ENCODE peak calls at places on chromosome 22, in seven cellular contexts. H is HepG2; A is IMR-90; G is right lobe of liver; S is aorta; F is CD8-positive, alpha-beta memory T cell; C is OCI-LY7. B is an unnamed sample.

GRCh38 chr22:34462795-34463194 is 542.5 kb upstream of the LARGE1 start:
- DNase-seq in C (no peak), H (no peak), F (no peak), G (no peak), A (no peak), S (no peak), B (no peak)

GRCh38 chr22:25759825-25760231 is 17.8 kb downstream of the MYO18B start:
- DNase-seq in G (no peak), F (no peak), S (peak; percentile 83), A (peak; percentile 90), C (no peak), H (peak; percentile 83), B (peak; percentile 73)

GRCh38 chr22:47161631-47162030 is 399.2 kb downstream of the TBC1D22A start:
- DNase-seq in C (no peak), H (no peak), A (no peak), G (no peak), S (peak; percentile 54), F (no peak), B (peak; percentile 79)

GRCh38 chr22:46360097-46360496 is 24.6 kb downstream of the TRMU start:
- DNase-seq in G (no peak), S (peak; percentile 37), F (no peak), A (no peak), H (no peak), C (no peak), B (no peak)

GRCh38 chr22:46789992-46790391 is 27.5 kb downstream of the TBC1D22A start:
- DNase-seq in S (peak; percentile 33), H (no peak), A (no peak), F (no peak), G (no peak), C (no peak), B (no peak)

GRCh38 chr22:23438216-23438615 is 141.9 kb downstream of the IGLL1 start:
- DNase-seq in G (no peak), A (no peak), H (no peak), F (no peak), C (no peak), S (no peak), B (no peak)

GRCh38 chr22:47328550-47329243 is 566.2 kb downstream of the TBC1D22A start:
- DNase-seq in F (no peak), C (no peak), G (no peak), H (peak; percentile 5), A (peak; percentile 96), S (no peak), B (peak; percentile 17)

GRCh38 chr22:27405672-27406388 is 395.7 kb downstream of the MN1 start:
- DNase-seq in A (peak; percentile 45), S (peak; percentile 86), F (no peak), G (peak; percentile 66), H (peak; percentile 16), C (peak; percentile 46), B (peak; percentile 56)

GRCh38 chr22:27210111-27210739 is 552.8 kb downstream of the MIAT start:
- DNase-seq in H (no peak), F (no peak), S (no peak), C (no peak), G (no peak), A (no peak), B (no peak)

GRCh38 chr22:22431271-22432220 is 77.0 kb downstream of the ZNF280B start:
- DNase-seq in S (no peak), G (peak; percentile 63), A (peak; percentile 34), F (peak; percentile 24), C (peak; percentile 90), H (peak; percentile 49), B (peak; percentile 86)

GRCh38 chr22:42313804-42314581 is 43.5 kb upstream of the TCF20 start:
- DNase-seq in C (peak; percentile 61), G (peak; percentile 74), A (peak; percentile 54), S (no peak), F (peak; percentile 50), H (peak; percentile 95), B (peak; percentile 45)

DNA sequence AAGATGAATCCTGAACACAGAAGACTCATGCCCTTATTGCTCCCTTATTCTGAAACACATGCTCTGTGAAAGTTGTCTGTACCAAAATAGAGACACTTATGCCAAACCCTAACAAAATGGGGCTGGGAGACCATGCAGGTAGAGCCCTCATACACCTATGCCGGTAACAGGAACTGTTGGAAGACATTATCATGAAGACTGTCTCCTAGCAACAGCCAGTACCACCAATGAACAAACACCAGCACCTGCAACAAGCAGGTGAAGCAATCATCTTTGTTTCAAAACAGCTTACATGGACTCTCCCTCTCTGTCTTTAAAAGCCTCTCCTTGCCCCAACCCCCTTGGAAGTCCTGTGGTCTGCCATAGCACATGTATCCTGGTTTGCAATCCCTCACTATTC is 17.2 kb downstream of the SLC5A4 start:
- DNase-seq in A (no peak), C (no peak), F (no peak), H (no peak), S (no peak), G (no peak), B (no peak)
- H3K27ac ChIP-seq in A (no peak overlapping the region), C (no peak overlapping the region), F (no peak overlapping the region), H (no peak overlapping the region), S (no peak overlapping the region), G (no peak overlapping the region), B (no peak overlapping the region)

GRCh38 chr22:20928573-20928967 is 11.4 kb downstream of the CRKL start:
- DNase-seq in F (no peak), H (no peak), G (no peak), C (no peak), A (no peak), S (no peak), B (no peak)
- H3K4me1 ChIP-seq in F (peaks cover 56% of the 10 kb centered on the region), H (peaks cover 70% of the 10 kb centered on the region), G (no peaks in the 10 kb centered on the region), C (peaks cover 29% of the 10 kb centered on the region), A (peaks cover 3% of the 10 kb centered on the region), S (no peaks in the 10 kb centered on the region), B (no peaks in the 10 kb centered on the region)

DNA sequence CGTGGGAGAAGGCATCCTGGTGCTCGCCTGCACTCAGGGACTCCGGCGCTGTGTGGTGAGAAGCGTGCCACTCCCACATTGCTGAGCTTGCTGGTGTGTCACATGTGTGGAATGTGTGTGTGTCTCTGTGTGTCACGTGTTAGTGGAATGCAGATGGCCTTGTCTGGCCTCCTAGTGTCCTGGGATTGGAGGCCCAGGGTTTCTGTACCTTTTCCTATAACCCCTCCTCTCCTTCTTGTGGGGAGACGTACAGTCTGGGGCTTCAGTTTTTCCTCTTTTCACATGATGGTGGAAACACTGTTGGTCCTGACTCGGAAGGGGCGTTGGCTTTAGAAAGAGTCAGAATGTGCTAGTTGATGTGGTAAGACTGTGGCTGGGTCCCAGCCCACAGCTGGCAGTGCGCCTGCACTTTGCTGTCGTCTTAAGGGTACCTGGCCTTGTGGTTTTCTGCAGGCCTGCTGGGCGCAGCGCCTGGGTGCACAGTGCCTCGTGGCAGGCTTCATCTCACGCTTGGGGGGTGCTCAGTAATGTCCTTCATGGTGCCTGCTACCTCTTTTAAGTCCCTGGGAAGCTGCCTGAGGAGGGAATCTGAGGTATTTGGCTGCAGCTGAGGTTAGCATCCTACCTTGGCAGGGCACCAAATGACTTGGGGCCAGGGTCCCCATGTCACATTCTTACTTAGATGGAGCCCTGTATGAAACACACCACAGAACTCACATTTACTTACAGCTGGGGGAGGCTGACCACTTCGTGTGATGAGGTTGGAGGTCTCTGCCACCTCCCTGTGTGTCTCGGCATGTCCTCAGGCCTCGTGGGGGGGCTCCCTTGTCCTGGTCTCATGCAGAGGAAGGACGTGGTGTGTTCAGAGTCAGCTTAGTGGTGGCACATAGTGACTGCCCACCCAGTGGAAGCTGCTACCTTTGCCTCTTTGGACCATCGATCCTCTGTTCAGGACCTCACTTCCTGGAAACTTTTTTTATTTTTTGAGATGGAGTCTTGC is 61.9 kb downstream of the MED15 start:
- DNase-seq in S (peak; percentile 89), F (peak; percentile 94), H (no peak), G (no peak), A (peak; percentile 99), C (no peak), B (no peak)
- H3K27ac ChIP-seq in S (peak overlapping the region; percentile 66), F (peak overlapping the region; percentile 26), H (no peak overlapping the region), G (no peak overlapping the region), A (peak overlapping the region; percentile 76), C (no peak overlapping the region), B (no peak overlapping the region)

GRCh38 chr22:36362077-36362476 is 25.7 kb downstream of the MYH9 start:
- DNase-seq in F (no peak), H (no peak), G (no peak), A (no peak), C (no peak), S (no peak), B (no peak)
- H3K4me1 ChIP-seq in F (peaks cover 98% of the 10 kb centered on the region), H (peaks cover 100% of the 10 kb centered on the region), G (peaks cover 70% of the 10 kb centered on the region), A (peaks cover 69% of the 10 kb centered on the region), C (peaks cover 56% of the 10 kb centered on the region), S (peaks cover 17% of the 10 kb centered on the region), B (peaks cover 83% of the 10 kb centered on the region)

GRCh38 chr22:43504068-43504467 is 92.3 kb downstream of the MPPED1 start:
- DNase-seq in G (no peak), H (no peak), F (no peak), S (no peak), A (no peak), C (no peak), B (no peak)
- H3K27ac ChIP-seq in G (no peak overlapping the region), H (no peak overlapping the region), F (no peak overlapping the region), S (no peak overlapping the region), A (no peak overlapping the region), C (no peak overlapping the region), B (no peak overlapping the region)

DNA sequence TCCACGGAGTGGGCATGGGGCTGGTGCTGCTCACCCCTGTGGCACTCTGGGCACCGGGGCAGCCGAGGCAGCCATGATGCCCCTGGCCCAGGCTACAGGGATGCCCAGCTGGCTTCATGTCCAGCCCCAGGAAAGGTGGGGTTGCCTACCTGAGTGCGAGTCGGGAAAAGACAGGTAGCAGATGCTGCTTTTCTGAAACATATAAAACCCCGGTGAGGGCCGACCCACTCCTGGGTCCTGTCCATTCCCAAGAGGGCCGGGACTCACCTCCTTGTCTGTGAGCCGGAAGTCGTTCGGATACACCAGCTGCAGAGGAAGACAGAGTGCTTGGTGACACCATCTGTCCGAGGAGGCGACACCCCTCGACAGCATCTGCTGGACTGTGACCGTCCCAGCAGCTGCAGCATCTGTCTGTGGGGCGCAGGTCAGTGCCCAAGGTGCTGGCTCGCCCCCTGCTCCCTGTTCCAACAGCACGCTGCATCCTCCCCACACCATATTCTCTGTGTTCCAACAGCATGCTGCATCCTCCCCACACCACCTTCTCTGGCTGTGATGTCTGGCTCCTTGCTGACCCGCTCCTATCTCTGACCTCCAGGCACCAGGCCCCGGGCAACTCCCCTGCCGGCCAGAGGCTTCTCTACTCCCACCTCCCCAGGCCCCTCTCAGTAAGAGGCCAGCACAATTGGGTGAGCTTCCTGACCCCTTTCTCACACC is 8.0 kb downstream of the DENND6B start:
- DNase-seq in H (no peak), F (no peak), C (peak; percentile 93), S (no peak), A (no peak), G (no peak), B (no peak)
- H3K4me1 ChIP-seq in H (peaks cover 76% of the 10 kb centered on the region), F (peaks cover 14% of the 10 kb centered on the region), C (peaks cover 68% of the 10 kb centered on the region), S (no peaks in the 10 kb centered on the region), A (no peaks in the 10 kb centered on the region), G (peaks cover 5% of the 10 kb centered on the region), B (peaks cover 7% of the 10 kb centered on the region)

GRCh38 chr22:30209642-30210041 is 36.9 kb downstream of the LIF start:
- DNase-seq in S (no peak), G (no peak), H (no peak), A (no peak), C (no peak), F (no peak), B (no peak)
- H3K27ac ChIP-seq in S (no peak overlapping the region), G (no peak overlapping the region), H (peak overlapping the region; percentile 70), A (peak overlapping the region; percentile 94), C (no peak overlapping the region), F (no peak overlapping the region), B (peak overlapping the region; percentile 89)